ENCODE peak calls at places on chromosomes 11 and 22, in four cellular contexts. B is SK-N-SH, P is HepG2, T is GM12878. F is an unnamed sample.

GRCh38 chr22:28951530-28951929 is 68.2 kb downstream of the ZNRF3 start:
- DNase-seq in B (no peak), P (no peak), T (no peak), F (no peak)

GRCh38 chr22:47367107-47367690 is 604.7 kb downstream of the TBC1D22A start:
- DNase-seq in B (no peak), T (no peak), P (no peak), F (no peak)

GRCh38 chr11:69245491-69246345 is 48.2 kb upstream of the MYEOV start:
- DNase-seq in T (no peak), P (no peak), B (no peak), F (no peak)

GRCh38 chr11:5931061-5931460 is 11.0 kb upstream of the OR56A3 start:
- DNase-seq in P (no peak), B (no peak), T (no peak), F (no peak)

GRCh38 chr22:43262990-43263644 is 76.2 kb upstream of the TTLL12 start:
- DNase-seq in B (no peak), P (peak; percentile 85), T (peak; percentile 12), F (peak; percentile 49)

GRCh38 chr22:19287076-19287724 is 4.3 kb downstream of the CLTCL1 start:
- DNase-seq in T (no peak), P (no peak), B (no peak), F (no peak)

GRCh38 chr11:60792521-60792920 is 7.4 kb downstream of the MS4A10 start:
- DNase-seq in T (no peak), P (no peak), B (no peak), F (no peak)

GRCh38 chr11:47932544-47932943 is 47.8 kb upstream of the PTPRJ start:
- DNase-seq in B (no peak), T (no peak), P (no peak), F (no peak)

GRCh38 chr11:60763692-60764369 is 7.2 kb downstream of the MS4A15 start:
- DNase-seq in B (no peak), P (no peak), T (peak; percentile 69), F (no peak)

GRCh38 chr11:18754308-18754707 is 28.3 kb upstream of the IGSF22 start:
- DNase-seq in P (no peak), B (no peak), T (no peak), F (no peak)

GRCh38 chr22:40406063-40406890 is 35.9 kb downstream of the SGSM3 start:
- DNase-seq in B (no peak), T (no peak), P (no peak), F (no peak)

GRCh38 chr11:14727215-14727614 is 83.6 kb downstream of the PDE3B start:
- DNase-seq in B (no peak), P (no peak), T (no peak), F (no peak)

GRCh38 chr11:134033276-134033675 is 35.6 kb upstream of the JAM3 start:
- DNase-seq in P (no peak), B (no peak), T (no peak), F (no peak)

GRCh38 chr22:19057539-19057938 is 64.7 kb downstream of the DGCR2 start:
- DNase-seq in P (no peak), T (no peak), B (no peak), F (no peak)

GRCh38 chr11:47590026-47590861 is 3.8 kb downstream of the FAM180B start:
- DNase-seq in T (no peak), P (no peak), B (no peak), F (no peak)

GRCh38 chr11:48341466-48341865 is 16.7 kb downstream of the OR4C3 start:
- DNase-seq in T (no peak), B (no peak), P (no peak), F (no peak)

GRCh38 chr11:67615455-67616430 is 9.0 kb downstream of the NDUFV1 start:
- DNase-seq in T (no peak), P (peak; percentile 35), B (peak; percentile 76), F (peak; percentile 59)

GRCh38 chr11:75347781-75348613 is 3.5 kb downstream of the ARRB1 start:
- DNase-seq in B (peak; percentile 31), T (no peak), P (peak; percentile 64), F (peak; percentile 26)

GRCh38 chr11:70733327-70734325 is 335.3 kb downstream of the CTTN start:
- DNase-seq in T (no peak), P (no peak), B (no peak), F (no peak)

GRCh38 chr22:29359469-29359868 is 28.9 kb downstream of the AP1B1 start:
- DNase-seq in P (peak; percentile 50), T (no peak), B (peak; percentile 81), F (peak; percentile 20)

GRCh38 chr11:14894657-14895598 is 2.9 kb upstream of the CYP2R1 start:
- DNase-seq in T (no peak), P (no peak), B (no peak), F (no peak)

GRCh38 chr11:10310301-10310841 is 5.5 kb downstream of the ADM start:
- DNase-seq in T (no peak), P (no peak), B (no peak), F (no peak)

DNA sequence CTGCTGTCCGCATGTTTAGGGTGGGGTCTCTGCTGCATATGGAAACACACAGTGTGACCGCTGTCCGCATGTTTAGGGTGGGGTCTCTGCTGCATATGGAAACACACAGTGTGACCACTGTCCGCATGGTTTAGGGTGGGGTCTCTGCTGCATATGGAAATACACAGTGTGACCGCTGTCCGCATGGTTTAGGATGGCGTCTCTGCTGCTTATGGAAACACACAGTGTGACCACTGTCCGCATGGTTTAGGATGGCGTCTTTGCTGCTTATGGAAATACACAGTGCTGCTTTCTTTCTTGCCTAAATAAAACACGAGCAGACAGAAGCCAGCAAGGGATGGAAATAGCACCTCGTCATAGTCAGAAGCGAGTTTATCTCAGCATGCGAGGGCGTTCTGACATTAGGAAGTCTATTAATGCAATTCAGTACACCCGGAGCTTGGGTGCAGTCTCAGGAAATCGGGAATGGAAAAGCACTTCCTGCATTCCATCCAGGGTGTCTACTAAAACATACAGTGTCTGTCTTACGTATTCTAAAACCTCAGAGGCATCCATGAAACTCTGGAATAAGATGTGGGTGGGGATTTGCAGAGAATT is 32.6 kb upstream of the TOLLIP start:
- DNase-seq in T (no peak), P (no peak), B (no peak), F (no peak)
- TF ChIP-seq NFIC in T (no peak), P (no peak), B (no peak), F (no peak)

GRCh38 chr11:132196928-132197327 is 826.5 kb downstream of the NTM start:
- DNase-seq in B (no peak), P (no peak), T (no peak), F (no peak)
- TF ChIP-seq NFIC in B (no peak), P (no peak), T (no peak), F (no peak)

DNA sequence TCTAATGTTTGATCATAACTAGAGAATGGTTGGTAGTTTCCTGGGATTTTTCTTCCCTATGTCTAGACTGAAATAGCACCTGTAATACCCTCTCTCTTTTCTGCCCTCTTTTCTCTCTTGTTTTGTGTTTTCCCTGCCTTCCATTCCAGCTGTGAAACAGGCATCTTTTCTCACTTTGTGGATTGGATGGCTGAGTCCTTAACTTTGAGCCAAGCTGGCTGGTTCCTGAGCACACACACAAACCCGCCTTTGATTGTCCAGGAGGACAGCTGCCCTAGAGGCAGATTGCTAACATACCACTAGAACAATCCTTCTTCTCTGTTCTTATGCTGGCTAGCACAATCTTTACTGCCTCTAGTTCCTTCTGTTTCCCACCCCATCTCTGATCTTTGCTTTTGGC is 17.7 kb downstream of the CTNND1 start:
- DNase-seq in T (no peak), B (no peak), P (peak; percentile 86), F (no peak)
- TF ChIP-seq NFIC in T (no peak), B (no peak), P (no peak), F (no peak)

GRCh38 chr11:23976369-23976768 is 520.5 kb upstream of the LUZP2 start:
- DNase-seq in P (no peak), T (no peak), B (no peak), F (no peak)
- TF ChIP-seq NFIC in P (no peak), T (no peak), B (no peak), F (no peak)

GRCh38 chr11:23471878-23472277 is 611.6 kb upstream of the CCDC179 start:
- DNase-seq in B (no peak), P (no peak), T (no peak), F (no peak)
- TF ChIP-seq NFIC in B (no peak), P (no peak), T (no peak), F (no peak)

GRCh38 chr11:27282141-27282590 is 80.8 kb downstream of the CCDC34 start:
- DNase-seq in P (peak; percentile 60), T (no peak), B (no peak), F (no peak)

GRCh38 chr11:27280131-27280530 is 82.9 kb downstream of the CCDC34 start:
- DNase-seq in T (no peak), P (no peak), B (no peak), F (no peak)

GRCh38 chr11:27281740-27282139 is 81.3 kb downstream of the CCDC34 start:
- DNase-seq in T (peak; percentile 19), B (no peak), P (peak; percentile 29), F (no peak)

GRCh38 chr11:27281276-27281675 is 81.7 kb downstream of the CCDC34 start:
- DNase-seq in P (no peak), B (no peak), T (no peak), F (no peak)

GRCh38 chr11:27282806-27283205 is 80.2 kb downstream of the CCDC34 start:
- DNase-seq in T (no peak), P (no peak), B (no peak), F (peak; percentile 17)
- TF ChIP-seq NFIC in T (no peak), P (no peak), B (no peak), F (peak; percentile 46)

GRCh38 chr11:76629853-76630599 is 40.5 kb downstream of the LRRC32 start:
- DNase-seq in P (no peak), T (no peak), B (no peak), F (no peak)
- TF ChIP-seq NFIC in P (no peak), T (no peak), B (no peak), F (no peak)

DNA sequence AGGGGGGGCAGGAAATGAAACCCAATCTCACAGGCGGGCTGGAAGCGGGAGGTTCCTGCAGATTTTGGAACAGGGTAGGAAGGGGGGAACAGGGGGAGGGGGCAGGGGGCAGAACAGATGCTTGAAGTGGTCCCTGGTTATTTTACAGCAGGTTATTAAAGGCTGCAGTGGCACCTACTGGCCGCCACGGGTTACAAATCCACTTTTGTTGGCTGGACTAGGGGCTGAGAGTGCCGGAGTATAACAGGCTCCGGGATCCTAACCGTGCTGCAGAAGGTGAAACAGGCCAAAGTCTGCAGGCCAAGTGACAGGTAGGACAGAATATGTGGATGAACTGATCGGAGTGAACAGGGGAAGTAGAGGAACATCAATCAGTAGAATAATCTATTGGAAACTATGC is 2.5 kb downstream of the ROBO3 start:
- DNase-seq in P (peak; percentile 25), T (no peak), B (peak; percentile 87), F (peak; percentile 50)
- TF ChIP-seq NFIC in P (no peak), T (no peak), B (no peak), F (no peak)

GRCh38 chr11:35622070-35622469 is 3.8 kb downstream of the FJX1 start:
- DNase-seq in P (peak; percentile 6), B (no peak), T (no peak), F (no peak)
- TF ChIP-seq NFIC in P (no peak), B (peak; percentile 53), T (no peak), F (no peak)

GRCh38 chr22:22195265-22196017 is 49.1 kb upstream of the VPREB1 start:
- DNase-seq in B (peak; percentile 70), T (peak; percentile 91), P (peak; percentile 83), F (peak; percentile 99)

GRCh38 chr22:22196833-22197477 is 47.6 kb upstream of the VPREB1 start:
- DNase-seq in B (no peak), T (no peak), P (no peak), F (no peak)

GRCh38 chr22:22196018-22196533 is 48.5 kb upstream of the VPREB1 start:
- DNase-seq in T (no peak), P (no peak), B (no peak), F (no peak)

GRCh38 chr22:22193923-22194322 is 50.7 kb upstream of the VPREB1 start:
- DNase-seq in P (no peak), B (no peak), T (no peak), F (no peak)

GRCh38 chr22:22194931-22195264 is 49.7 kb upstream of the VPREB1 start:
- DNase-seq in T (no peak), B (no peak), P (no peak), F (peak; percentile 68)
- TF ChIP-seq NFIC in T (no peak), B (no peak), P (no peak), F (no peak)

F was measured in K562.